ENCODE peak calls at places on chromosomes 5 and 9, in four cellular contexts. U, M, Z and I are unnamed samples.

GRCh38 chr9:15211994-15212501 is 95.0 kb downstream of the TTC39B start:
- DNase-seq in Z (peak; percentile 70), U (no peak), M (no peak), I (no peak)

GRCh38 chr9:22447607-22448305 is 1.1 kb downstream of the DMRTA1 start:
- DNase-seq in Z (no peak), U (no peak), M (no peak), I (no peak)

GRCh38 chr5:77311217-77311571 is 100.7 kb downstream of the PDE8B start:
- DNase-seq in Z (no peak), M (no peak), U (no peak), I (no peak)

GRCh38 chr5:129460121-129460950 is at the start of gene ADAMTS19:
- DNase-seq in U (no peak), M (no peak), Z (no peak), I (peak; percentile 69)

GRCh38 chr9:92294297-92294676 is 790 bp upstream of the IARS1 start:
- DNase-seq in U (no peak), M (peak; percentile 50), Z (peak; percentile 9), I (no peak)

GRCh38 chr5:957730-958485 is 50.7 kb upstream of the NKD2 start:
- DNase-seq in Z (no peak), U (no peak), M (no peak), I (no peak)

GRCh38 chr5:179023528-179024189 is at the start of gene ZNF879:
- DNase-seq in M (peak; percentile 81), U (no peak), Z (peak; percentile 80), I (peak; percentile 96)

GRCh38 chr9:114914139-114914538 is 16.3 kb downstream of the TNFSF8 start:
- DNase-seq in M (peak; percentile 4), U (no peak), Z (no peak), I (no peak)

GRCh38 chr9:129875687-129876395 is 40.6 kb downstream of the USP20 start:
- DNase-seq in M (no peak), U (no peak), Z (no peak), I (no peak)

GRCh38 chr5:169494383-169495251 is 89.0 kb upstream of the SPDL1 start:
- DNase-seq in M (no peak), Z (no peak), U (no peak), I (no peak)

GRCh38 chr9:97412628-97413382 is 909 bp downstream of the TDRD7 start:
- DNase-seq in U (no peak), Z (no peak), M (peak; percentile 36), I (peak; percentile 31)

GRCh38 chr5:90477073-90477472 is 2.4 kb downstream of the POLR3G start:
- DNase-seq in M (no peak), U (no peak), Z (no peak), I (no peak)
- TF ChIP-seq FOXK2 in M (no peak), U (no peak), Z (no peak), I (no peak)

GRCh38 chr9:136769710-136770191 is 5.4 kb upstream of the LCN15 start:
- DNase-seq in U (no peak), Z (no peak), M (peak; percentile 78), I (peak; percentile 78)
- TF ChIP-seq TARDBP in U (no peak), Z (no peak), M (no peak), I (no peak)

DNA sequence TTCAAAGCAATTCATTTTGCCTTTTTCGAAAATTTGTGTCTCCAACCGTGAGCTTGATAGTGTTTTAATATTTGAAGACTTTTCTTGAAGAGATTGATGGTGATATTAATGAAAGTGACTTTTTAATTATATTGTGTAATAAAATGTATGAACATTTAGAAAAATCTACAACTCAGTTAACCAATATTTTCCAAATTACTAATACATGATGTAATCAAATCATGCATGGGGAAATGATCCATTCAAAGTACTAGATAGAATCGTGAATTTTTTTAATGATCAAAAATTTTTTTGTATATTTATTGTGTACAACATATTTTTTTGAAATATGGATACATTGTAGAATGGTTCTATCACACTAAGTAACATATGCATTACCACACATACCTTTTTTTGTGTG is 55.0 kb upstream of the CCDC152 start:
- DNase-seq in Z (no peak), M (no peak), U (no peak), I (no peak)
- TF ChIP-seq FOXK2 in Z (no peak), M (no peak), U (no peak), I (no peak)

GRCh38 chr5:154288145-154288544 is 97.6 kb downstream of the GALNT10 start:
- DNase-seq in M (no peak), Z (peak; percentile 16), U (no peak), I (no peak)
- TF ChIP-seq TARDBP in M (no peak), Z (no peak), U (no peak), I (no peak)

DNA sequence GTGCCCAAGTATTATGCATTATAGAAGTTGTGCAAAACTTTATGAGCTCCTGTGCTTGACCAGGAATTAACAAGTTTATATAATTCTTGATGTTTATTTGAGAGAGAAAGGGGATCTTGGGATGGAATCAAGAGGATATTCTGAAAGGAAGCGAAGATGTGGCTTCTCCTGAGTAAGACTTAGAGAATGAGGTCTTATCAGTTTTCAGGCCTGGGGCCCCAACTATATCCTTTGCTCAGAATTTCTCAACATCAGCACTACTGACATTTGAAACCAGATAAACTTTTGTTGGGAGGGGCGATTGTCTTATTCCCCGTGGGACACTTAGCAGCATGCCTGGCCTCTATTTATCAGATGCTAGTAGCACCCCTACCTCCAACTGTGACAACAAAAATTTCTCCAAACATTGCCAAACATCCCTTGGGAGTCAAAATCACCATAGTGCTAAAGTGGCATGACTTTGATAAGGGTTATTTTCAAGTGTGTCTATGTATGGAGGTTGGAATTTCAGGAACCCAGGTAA is 567.7 kb downstream of the MAT2B start:
- DNase-seq in U (no peak), M (peak; percentile 17), Z (no peak), I (peak; percentile 11)
- TF ChIP-seq FOXK2 in U (no peak), M (no peak), Z (no peak), I (no peak)

GRCh38 chr5:154159343-154159742 is 31.2 kb upstream of the GALNT10 start:
- DNase-seq in M (no peak), U (no peak), Z (no peak), I (no peak)

GRCh38 chr5:154163327-154163997 is 27.1 kb upstream of the GALNT10 start:
- DNase-seq in Z (no peak), U (no peak), M (no peak), I (no peak)

GRCh38 chr5:154164182-154164581 is 26.4 kb upstream of the GALNT10 start:
- DNase-seq in U (no peak), Z (no peak), M (no peak), I (no peak)

GRCh38 chr5:154165886-154166285 is 24.6 kb upstream of the GALNT10 start:
- DNase-seq in U (no peak), Z (no peak), M (no peak), I (no peak)

GRCh38 chr5:154162475-154163217 is 27.9 kb upstream of the GALNT10 start:
- DNase-seq in M (no peak), U (no peak), Z (no peak), I (no peak)
- TF ChIP-seq TARDBP in M (no peak), U (no peak), Z (no peak), I (no peak)

GRCh38 chr5:89110916-89111646 is 228.1 kb upstream of the MEF2C start:
- DNase-seq in M (peak; percentile 33), U (no peak), Z (no peak), I (no peak)

GRCh38 chr5:89105171-89105695 is 222.2 kb upstream of the MEF2C start:
- DNase-seq in M (no peak), Z (no peak), U (no peak), I (no peak)

GRCh38 chr5:89106479-89106878 is 223.5 kb upstream of the MEF2C start:
- DNase-seq in M (no peak), Z (no peak), U (no peak), I (no peak)

GRCh38 chr5:89105836-89106235 is 222.9 kb upstream of the MEF2C start:
- DNase-seq in M (no peak), U (no peak), Z (no peak), I (no peak)
- TF ChIP-seq FOXK2 in M (no peak), U (no peak), Z (no peak), I (no peak)

GRCh38 chr5:71986101-71986500 is 121.2 kb upstream of the MAP1B start:
- DNase-seq in Z (no peak), M (no peak), U (no peak), I (no peak)
- TF ChIP-seq TARDBP in Z (no peak), M (no peak), U (no peak), I (no peak)

GRCh38 chr9:121312169-121312568 is 44.2 kb downstream of the GSN start:
- DNase-seq in U (no peak), Z (no peak), M (no peak), I (no peak)

GRCh38 chr9:121309833-121310425 is 42.0 kb downstream of the GSN start:
- DNase-seq in M (no peak), U (no peak), Z (no peak), I (no peak)

GRCh38 chr9:121308765-121309164 is 40.8 kb downstream of the GSN start:
- DNase-seq in U (no peak), M (no peak), Z (no peak), I (no peak)

GRCh38 chr9:121309171-121309570 is 41.2 kb downstream of the GSN start:
- DNase-seq in U (no peak), M (no peak), Z (no peak), I (no peak)

DNA sequence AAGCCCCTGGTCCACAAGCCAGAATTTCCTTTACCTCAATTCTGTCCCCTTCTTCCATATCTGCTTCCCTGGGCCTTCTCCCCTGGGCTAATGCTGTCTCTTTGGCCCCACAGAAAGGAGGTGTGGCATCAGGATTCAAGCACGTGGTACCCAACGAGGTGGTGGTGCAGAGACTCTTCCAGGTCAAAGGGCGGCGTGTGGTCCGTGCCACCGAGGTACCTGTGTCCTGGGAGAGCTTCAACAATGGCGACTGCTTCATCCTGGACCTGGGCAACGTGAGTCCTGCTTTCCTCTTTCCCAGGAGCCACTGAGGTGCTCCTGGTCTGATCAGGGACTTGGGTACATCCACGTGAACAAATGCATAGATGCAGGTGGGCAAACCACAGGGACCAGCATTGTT is 42.6 kb downstream of the GSN start:
- DNase-seq in M (no peak), Z (no peak), U (no peak), I (no peak)
- TF ChIP-seq FOXK2 in M (no peak), Z (no peak), U (no peak), I (no peak)